ENCODE peak calls at places on chromosomes 3 and 15, in four cellular contexts. O is uterus; J is mammary epithelial cell; A is CD8-positive, alpha-beta T cell. F is an unnamed sample.
A peak's percentile ranks its signal among the peaks of the same experiment; 100 is the strongest.

GRCh38 chr3:142088522-142088921 is 60.8 kb downstream of the TFDP2 start:
- DNase-seq in O (no peak), J (no peak), A (no peak), F (no peak)

GRCh38 chr3:24680214-24680967 is 185.7 kb upstream of the THRB start:
- DNase-seq in O (peak; percentile 64), J (peak; percentile 25), A (no peak), F (no peak)

GRCh38 chr15:59687831-59688230 is 1.3 kb downstream of the BNIP2 start:
- DNase-seq in O (no peak), J (no peak), A (no peak), F (peak; percentile 18)

GRCh38 chr3:139286825-139287224 is 57.0 kb upstream of the MRPS22 start:
- DNase-seq in O (no peak), J (no peak), A (no peak), F (no peak)

GRCh38 chr3:140164156-140164555 is 229.2 kb downstream of the CLSTN2 start:
- DNase-seq in O (no peak), J (no peak), A (no peak), F (no peak)

GRCh38 chr15:92613841-92614240 is 41.7 kb downstream of the FAM174B start:
- DNase-seq in O (peak; percentile 12), J (no peak), A (no peak), F (no peak)

GRCh38 chr3:48716508-48716981 is 476 bp downstream of the IP6K2 start:
- DNase-seq in O (no peak), J (no peak), A (no peak), F (no peak)

GRCh38 chr15:99432271-99433025 is 133.3 kb upstream of the MEF2A start:
- DNase-seq in O (peak; percentile 14), J (no peak), A (no peak), F (no peak)

GRCh38 chr3:133396906-133397305 is 3.0 kb upstream of the BFSP2 start:
- DNase-seq in O (no peak), J (no peak), A (no peak), F (no peak)

GRCh38 chr3:27568393-27568792 is 84.2 kb upstream of the SLC4A7 start:
- DNase-seq in O (peak; percentile 42), J (peak; percentile 80), A (no peak), F (peak; percentile 55)

GRCh38 chr15:29266052-29266572 is 3.5 kb downstream of the NSMCE3 start:
- DNase-seq in O (no peak), J (no peak), A (no peak), F (no peak)

GRCh38 chr3:48402281-48402732 is 27.6 kb downstream of the PLXNB1 start:
- DNase-seq in O (peak; percentile 88), J (peak; percentile 96), A (peak; percentile 19), F (peak; percentile 88)

GRCh38 chr15:64527263-64527984 is 67.0 kb downstream of the ZNF609 start:
- DNase-seq in O (no peak), J (peak; percentile 80), A (no peak), F (peak; percentile 36)

GRCh38 chr15:74937226-74937601 is 659 bp downstream of the COX5A start:
- DNase-seq in O (no peak), J (no peak), A (no peak), F (no peak)

GRCh38 chr3:183253961-183254815 is 1.1 kb downstream of the B3GNT5 start:
- DNase-seq in O (peak; percentile 38), J (no peak), A (no peak), F (no peak)

GRCh38 chr15:67812232-67812631 is 13.1 kb upstream of the SKOR1 start:
- DNase-seq in O (no peak), J (no peak), A (no peak), F (no peak)

GRCh38 chr15:88604972-88605506 is 16.1 kb upstream of the AEN start:
- DNase-seq in O (no peak), J (no peak), A (no peak), F (no peak)

GRCh38 chr15:24684313-24684712 is 8.7 kb downstream of the NPAP1 start:
- DNase-seq in O (no peak), J (no peak), A (no peak), F (no peak)

GRCh38 chr3:177071496-177072156 is 125.7 kb downstream of the TBL1XR1 start:
- DNase-seq in O (no peak), J (no peak), A (no peak), F (peak; percentile 21)

GRCh38 chr3:54696313-54696712 is 231.5 kb downstream of the LRTM1 start:
- DNase-seq in O (no peak), J (peak; percentile 79), A (no peak), F (no peak)

GRCh38 chr3:93843981-93844380 is 129.7 kb downstream of the PROS1 start:
- DNase-seq in O (no peak), J (peak; percentile 94), A (no peak), F (peak; percentile 13)

GRCh38 chr3:45317710-45318109 is 70.7 kb upstream of the LARS2 start:
- DNase-seq in O (no peak), J (no peak), A (no peak), F (no peak)

GRCh38 chr3:195181781-195182469 is 89.0 kb downstream of the XXYLT1 start:
- DNase-seq in O (no peak), J (no peak), A (no peak), F (no peak)

GRCh38 chr3:36943601-36944000 is 1.3 kb downstream of the TRANK1 start:
- DNase-seq in O (no peak), J (no peak), A (no peak), F (no peak)

GRCh38 chr3:130380398-130380797 is 34.9 kb downstream of the COL6A5 start:
- DNase-seq in O (no peak), J (no peak), A (no peak), F (no peak)

GRCh38 chr3:195810455-195810845 is 1.3 kb downstream of the MUC4 start:
- DNase-seq in O (no peak), J (no peak), A (no peak), F (no peak)

GRCh38 chr3:107524214-107525100 is 1.7 kb downstream of the BBX start:
- DNase-seq in O (peak; percentile 51), J (peak; percentile 52), A (peak; percentile 60), F (peak; percentile 46)

GRCh38 chr15:40204100-40204499 is 34.8 kb upstream of the PAK6 start:
- DNase-seq in O (no peak), J (no peak), A (no peak), F (no peak)

GRCh38 chr15:51793521-51793920 is 35.9 kb upstream of the TMOD3 start:
- DNase-seq in O (no peak), J (no peak), A (no peak), F (no peak)

GRCh38 chr15:31299588-31300207 is 26.9 kb upstream of the KLF13 start:
- DNase-seq in O (no peak), J (no peak), A (no peak), F (no peak)

GRCh38 chr15:90343391-90343790 is 8.7 kb upstream of the ZNF774 start:
- DNase-seq in O (no peak), J (peak; percentile 48), A (no peak), F (peak; percentile 26)

GRCh38 chr3:140910860-140911259 is 30.8 kb upstream of the SLC25A36 start:
- DNase-seq in O (no peak), J (no peak), A (no peak), F (no peak)

GRCh38 chr3:72310028-72310987 is 525.4 kb upstream of the PROK2 start:
- DNase-seq in O (no peak), J (no peak), A (peak; percentile 57), F (no peak)

GRCh38 chr15:45199136-45199810 is 11.5 kb upstream of the SHF start:
- DNase-seq in O (no peak), J (peak; percentile 30), A (no peak), F (no peak)

GRCh38 chr15:95968856-95969255 is 361.6 kb upstream of the NR2F2 start:
- DNase-seq in O (no peak), J (no peak), A (no peak), F (no peak)

GRCh38 chr3:63500196-63500595 is 152.3 kb upstream of the SNTN start:
- DNase-seq in O (no peak), J (no peak), A (no peak), F (no peak)

DNA sequence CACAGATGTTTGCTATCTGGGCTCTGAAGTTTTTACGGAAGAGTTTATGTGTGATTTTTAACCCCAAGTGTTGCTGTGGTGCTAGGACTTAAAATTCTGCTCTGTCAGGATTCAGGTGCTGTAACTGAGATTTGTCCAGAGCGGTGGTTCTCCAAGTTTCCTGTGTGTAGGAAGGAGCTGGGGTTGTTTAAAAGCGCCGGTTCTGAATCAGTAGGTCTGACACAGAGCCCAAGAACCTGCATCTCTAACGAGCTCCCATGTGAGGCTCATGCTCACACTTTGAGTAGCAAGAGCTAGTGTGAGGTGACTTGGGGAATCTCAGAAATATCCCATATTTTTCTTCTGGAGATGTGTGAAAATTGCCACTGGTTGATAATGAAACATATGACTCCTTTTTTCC is 325.5 kb downstream of the SATB1 start:
- DNase-seq in O (no peak), J (no peak), A (no peak), F (no peak)
- H3K27ac ChIP-seq in O (no peak overlapping the region), J (peak overlapping the region; percentile 55), A (no peak overlapping the region), F (no peak overlapping the region)

GRCh38 chr3:127746400-127747057 is 73.8 kb downstream of the ABTB1 start:
- DNase-seq in O (no peak), J (no peak), A (no peak), F (no peak)
- TF ChIP-seq CTCF in O (no peak), J (peak; percentile 23), A (no peak), F (no peak)

GRCh38 chr15:65963911-65964482 is 94.7 kb downstream of the RAB11A start:
- DNase-seq in O (no peak), J (no peak), A (no peak), F (no peak)

GRCh38 chr15:65960586-65960985 is 91.3 kb downstream of the RAB11A start:
- DNase-seq in O (no peak), J (no peak), A (no peak), F (no peak)

GRCh38 chr15:65963358-65963757 is 94.1 kb downstream of the RAB11A start:
- DNase-seq in O (no peak), J (no peak), A (no peak), F (no peak)

GRCh38 chr15:65962187-65962586 is 92.9 kb downstream of the RAB11A start:
- DNase-seq in O (no peak), J (no peak), A (no peak), F (peak; percentile 54)

DNA sequence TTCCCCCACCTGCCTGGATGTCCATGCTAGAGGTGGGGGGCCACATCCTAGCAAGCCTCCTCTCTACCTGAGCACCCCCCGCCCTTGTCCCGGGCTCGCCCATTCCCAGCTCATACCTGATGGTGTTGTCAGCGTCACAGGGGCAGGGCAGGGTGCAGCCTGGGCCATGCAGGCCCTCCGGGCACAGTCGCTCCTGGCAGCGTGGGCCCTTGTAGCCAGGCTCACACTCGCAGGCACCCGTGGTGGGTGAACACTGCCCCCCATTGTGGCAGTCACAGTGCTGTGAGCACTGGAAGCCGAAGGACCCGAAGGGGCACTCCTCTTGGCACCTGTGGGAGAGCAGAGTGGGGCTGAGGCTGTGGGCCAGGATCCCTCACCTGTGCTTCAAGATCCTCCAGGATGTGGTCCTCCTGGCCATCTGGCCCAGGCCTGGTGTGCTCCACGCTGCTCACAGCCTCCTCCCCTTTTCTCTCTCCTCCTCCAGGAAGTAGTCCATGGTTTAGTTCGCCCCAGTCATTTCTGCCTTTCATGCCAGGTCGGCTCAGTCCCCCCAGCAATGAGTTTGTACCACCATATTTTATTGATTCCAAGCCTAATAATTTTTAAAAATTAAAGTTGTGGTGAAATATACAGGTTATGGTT is 95.6 kb downstream of the RAB11A start:
- DNase-seq in O (no peak), J (no peak), A (no peak), F (no peak)
- H3K27ac ChIP-seq in O (no peak overlapping the region), J (no peak overlapping the region), A (no peak overlapping the region), F (no peak overlapping the region)

DNA sequence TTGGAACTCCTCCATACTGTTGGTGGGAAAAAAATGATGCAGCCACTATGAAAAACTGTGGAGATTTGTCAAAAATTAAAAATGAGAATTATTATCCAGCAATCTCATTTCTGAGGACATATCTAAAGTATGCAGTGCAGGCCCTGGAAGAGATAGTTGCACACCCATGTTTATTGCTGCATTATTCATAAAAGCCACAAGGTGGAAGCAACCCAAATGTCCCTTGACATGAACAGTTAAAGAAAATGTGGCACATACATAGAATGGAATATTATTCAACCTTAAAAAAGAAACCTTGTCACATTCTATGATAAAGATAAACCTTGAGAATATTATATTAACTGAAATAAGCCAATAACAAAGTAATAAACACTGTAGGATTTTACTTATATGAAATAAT is 80.9 kb upstream of the ARHGEF26 start:
- DNase-seq in O (no peak), J (peak; percentile 16), A (no peak), F (peak; percentile 3)
- TF ChIP-seq CTCF in O (no peak), J (peak; percentile 53), A (no peak), F (peak; percentile 40)

F was measured in RWPE1.